ENCODE peak calls at places on chromosomes 7 and 10, in five cellular contexts. S is fibroblast of the conjunctiva, X is C1 segment of cervical spinal cord, J is midbrain, P is HFF-Myc. T is an unnamed sample.

GRCh38 chr7:78601728-78602127 is 803.2 kb downstream of the PHTF2 start:
- DNase-seq in S (no peak), X (no peak), J (peak), P (no peak), T (peak)

GRCh38 chr10:77582710-77583115 is 54.9 kb downstream of the KCNMA1 start:
- DNase-seq in S (no peak), X (no peak), J (no peak), P (peak), T (no peak)

GRCh38 chr7:101363196-101363733 is 590 bp downstream of the COL26A1 start:
- DNase-seq in S (no peak), X (no peak), J (no peak), P (no peak), T (no peak)

GRCh38 chr7:70040971-70041766 is 442.9 kb downstream of the AUTS2 start:
- DNase-seq in S (peak), X (no peak), J (peak), P (no peak), T (no peak)

GRCh38 chr10:101576229-101576863 is 11.7 kb downstream of the POLL start:
- DNase-seq in S (no peak), X (no peak), J (no peak), P (no peak), T (no peak)

GRCh38 chr7:139598642-139599041 is 75.2 kb downstream of the CLEC2L start:
- DNase-seq in S (no peak), X (no peak), J (peak), P (no peak), T (peak)

GRCh38 chr7:101166909-101167644 is 1.7 kb upstream of the VGF start:
- DNase-seq in S (no peak), X (no peak), J (no peak), P (peak), T (no peak)

GRCh38 chr10:48938990-48939536 is 577 bp downstream of the LRRC18 start:
- DNase-seq in S (no peak), X (no peak), J (no peak), P (no peak), T (no peak)

GRCh38 chr10:3813986-3814831 is 29.2 kb upstream of the KLF6 start:
- DNase-seq in S (no peak), X (no peak), J (no peak), P (no peak), T (peak)

GRCh38 chr10:4527281-4527960 is 298.6 kb upstream of the AKR1E2 start:
- DNase-seq in S (no peak), X (no peak), J (no peak), P (peak), T (peak)

GRCh38 chr10:69506834-69507643 is 55.8 kb downstream of the TSPAN15 start:
- DNase-seq in S (no peak), X (no peak), J (no peak), P (no peak), T (no peak)

GRCh38 chr10:8912108-8912507 is 857.6 kb downstream of the GATA3 start:
- DNase-seq in S (no peak), X (no peak), J (no peak), P (no peak), T (no peak)

GRCh38 chr7:95772771-95773581 is 622 bp downstream of the DYNC1I1 start:
- DNase-seq in S (no peak), X (peak), J (peak), P (no peak), T (peak)

GRCh38 chr10:100825325-100825875 is 80.0 kb downstream of the PAX2 start:
- DNase-seq in S (no peak), X (no peak), J (no peak), P (no peak), T (no peak)

GRCh38 chr10:98128802-98129201 is 5.7 kb upstream of the R3HCC1L start:
- DNase-seq in S (no peak), X (no peak), J (no peak), P (no peak), T (no peak)

GRCh38 chr10:129898701-129899563 is 65.1 kb downstream of the EBF3 start:
- DNase-seq in S (no peak), X (no peak), J (no peak), P (no peak), T (no peak)

GRCh38 chr7:105521027-105521730 is 892 bp downstream of the PUS7 start:
- DNase-seq in S (no peak), X (peak), J (peak), P (no peak), T (no peak)

GRCh38 chr7:36994456-36995112 is 270.3 kb upstream of the AOAH start:
- DNase-seq in S (no peak), X (no peak), J (no peak), P (no peak), T (no peak)

GRCh38 chr10:50393784-50394183 is 142.5 kb upstream of the ASAH2 start:
- DNase-seq in S (no peak), X (no peak), J (no peak), P (no peak), T (no peak)

GRCh38 chr7:95407751-95408150 is 11.6 kb upstream of the PON3 start:
- DNase-seq in S (no peak), X (no peak), J (no peak), P (no peak), T (no peak)

GRCh38 chr10:84706875-84707274 is 378.5 kb downstream of the CCSER2 start:
- DNase-seq in S (no peak), X (no peak), J (no peak), P (no peak), T (no peak)

GRCh38 chr10:133143546-133143945 is 16.5 kb upstream of the KNDC1 start:
- DNase-seq in S (no peak), X (no peak), J (no peak), P (no peak), T (no peak)

GRCh38 chr7:25968205-25968993 is 183.6 kb upstream of the NFE2L3 start:
- DNase-seq in S (no peak), X (no peak), J (no peak), P (no peak), T (no peak)

GRCh38 chr7:30062587-30062986 is 34.4 kb downstream of the PLEKHA8 start:
- DNase-seq in S (peak), X (no peak), J (peak), P (no peak), T (no peak)

GRCh38 chr7:47648301-47648900 is 66.5 kb upstream of the TNS3 start:
- DNase-seq in S (no peak), X (no peak), J (no peak), P (no peak), T (no peak)

GRCh38 chr7:50812847-50813475 is 30.3 kb upstream of the GRB10 start:
- DNase-seq in S (peak), X (no peak), J (no peak), P (no peak), T (peak)

GRCh38 chr10:44993226-44993921 is 7.3 kb upstream of the ZNF22 start:
- DNase-seq in S (no peak), X (no peak), J (no peak), P (no peak), T (no peak)

GRCh38 chr10:103668351-103669242 is 175.1 kb downstream of the NEURL1 start:
- DNase-seq in S (no peak), X (no peak), J (peak), P (no peak), T (no peak)

GRCh38 chr7:90383879-90384278 is 19.4 kb upstream of the CLDN12 start:
- DNase-seq in S (no peak), X (no peak), J (no peak), P (no peak), T (no peak)

GRCh38 chr7:133815677-133816210 is 311.4 kb upstream of the LRGUK start:
- DNase-seq in S (no peak), X (no peak), J (no peak), P (no peak), T (no peak)

T was measured in retinal pigment epithelial cell.